ENCODE peak calls at places on chromosome 3, in four cellular contexts. M, H, N and P are unnamed samples. For H3K79me2 and H3K79me1, the result is how much of the 10 kb centered on the place peaks cover.

GRCh38 chr3:158672293-158673176 is at the start of gene LXN:
- DNase-seq in M (peak), H (peak), N (peak), P (peak)

GRCh38 chr3:119898478-119899177 is 116.7 kb downstream of the NR1I2 start:
- DNase-seq in H (peak), M (no peak), N (no peak), P (no peak)

GRCh38 chr3:138726966-138727365 is 107.8 kb downstream of the PIK3CB start:
- DNase-seq in N (no peak), H (no peak), M (no peak), P (no peak)

GRCh38 chr3:168026764-168027163 is 69.0 kb downstream of the GOLIM4 start:
- DNase-seq in H (no peak), N (no peak), M (no peak), P (no peak)

GRCh38 chr3:32453346-32453745 is 49.3 kb downstream of the CMTM6 start:
- DNase-seq in N (no peak), H (no peak), M (no peak), P (no peak)

GRCh38 chr3:33144433-33144832 is 30.6 kb downstream of the CRTAP start:
- DNase-seq in H (no peak), N (peak), M (peak), P (peak)

GRCh38 chr3:126475411-126476114 is at the start of gene ZXDC:
- DNase-seq in H (peak), M (peak), N (peak), P (peak)

GRCh38 chr3:187960820-187961219 is 193.1 kb upstream of the LPP start:
- DNase-seq in N (no peak), H (no peak), M (no peak), P (no peak)

GRCh38 chr3:88824646-88825303 is 282.6 kb upstream of the EPHA3 start:
- DNase-seq in M (no peak), H (no peak), N (no peak), P (no peak)

GRCh38 chr3:89098173-89098572 is 9.2 kb upstream of the EPHA3 start:
- DNase-seq in N (no peak), M (no peak), H (no peak), P (peak)

GRCh38 chr3:63993653-63994079 is 29.6 kb downstream of the PSMD6 start:
- DNase-seq in N (peak), H (peak), M (peak), P (peak)

GRCh38 chr3:115154611-115155010 is 7.5 kb upstream of the ZBTB20 start:
- DNase-seq in H (no peak), N (no peak), M (no peak), P (no peak)

GRCh38 chr3:101212740-101213139 is 107.6 kb downstream of the IMPG2 start:
- DNase-seq in N (no peak), M (no peak), H (no peak), P (no peak)

GRCh38 chr3:13219077-13219901 is 146.1 kb upstream of the IQSEC1 start:
- DNase-seq in H (no peak), N (no peak), M (no peak), P (no peak)

GRCh38 chr3:64445318-64446300 is 220.3 kb upstream of the PRICKLE2 start:
- DNase-seq in M (peak), H (no peak), N (peak), P (peak)

GRCh38 chr3:66499881-66500574 is 794 bp downstream of the LRIG1 start:
- DNase-seq in M (no peak), H (no peak), N (no peak), P (no peak)

GRCh38 chr3:113148307-113148703 is 63.1 kb upstream of the BOC start:
- DNase-seq in H (no peak), M (no peak), N (no peak), P (no peak)

GRCh38 chr3:106261915-106262683 is 393.3 kb upstream of the CBLB start:
- DNase-seq in H (peak), N (no peak), M (no peak), P (no peak)

GRCh38 chr3:139764069-139764905 is 86.5 kb upstream of the NMNAT3 start:
- DNase-seq in H (peak), M (no peak), N (no peak), P (no peak)

GRCh38 chr3:11037241-11037873 is 44.8 kb downstream of the SLC6A1 start:
- DNase-seq in N (no peak), H (no peak), M (no peak), P (no peak)

GRCh38 chr3:61868499-61868898 is 307.1 kb downstream of the PTPRG start:
- DNase-seq in H (no peak), M (no peak), N (no peak), P (no peak)

GRCh38 chr3:195010551-195011100 is 260.3 kb downstream of the XXYLT1 start:
- DNase-seq in N (no peak), M (no peak), H (no peak), P (no peak)

DNA sequence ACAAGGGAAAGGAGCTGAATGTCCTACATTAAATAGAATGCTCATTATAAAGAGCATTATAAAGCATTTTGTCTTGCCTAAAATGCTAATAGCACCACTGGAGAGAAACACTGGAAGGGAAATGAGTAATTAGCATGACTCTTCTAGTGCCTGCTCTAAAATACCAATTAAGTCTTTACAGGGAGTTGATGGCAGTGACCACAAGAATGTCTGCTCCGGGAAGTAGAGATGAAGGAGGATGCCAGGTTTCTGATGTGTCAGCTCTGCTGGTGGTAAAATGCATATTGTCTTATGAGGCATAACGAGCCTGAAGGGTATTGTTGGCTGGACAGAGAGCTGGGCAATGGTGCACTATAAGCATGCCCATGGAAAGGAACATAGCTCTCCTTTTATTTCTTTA is 49.5 kb downstream of the MYLK start:
- DNase-seq in M (no peak), H (no peak), N (no peak), P (no peak)
- H3K4me2 ChIP-seq in M (no peak), H (no peak), N (no peak), P (no peak)

DNA sequence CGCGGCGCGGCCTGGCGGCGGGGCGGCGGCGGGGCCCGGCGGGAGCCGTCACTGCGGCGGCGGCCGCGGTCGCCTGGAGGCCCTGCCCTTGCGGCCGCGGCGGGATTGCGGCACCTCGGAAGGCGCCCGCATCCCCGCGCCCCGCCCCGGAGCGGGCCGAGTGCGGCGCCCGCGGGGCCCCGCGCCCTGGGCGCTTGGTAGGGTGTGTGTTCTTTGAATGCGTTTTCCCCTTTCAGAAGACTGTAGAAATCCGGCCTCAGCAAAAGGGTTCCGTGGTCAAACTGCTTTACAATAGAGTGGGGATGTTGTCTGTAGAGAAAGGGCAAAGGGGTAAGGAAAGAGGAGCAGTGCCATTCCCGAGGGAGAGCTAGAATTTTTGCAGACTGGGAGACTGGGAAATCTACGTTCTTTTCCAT is 554 bp downstream of the SNRK start:
- DNase-seq in H (peak), M (no peak), N (no peak), P (peak)
- H3K79me2 ChIP-seq in H (under half), M (under half), N (under half), P (under half)

GRCh38 chr3:169953462-169954141 is 13.0 kb upstream of the SEC62 start:
- DNase-seq in H (no peak), N (no peak), M (no peak), P (no peak)
- H3K79me1 ChIP-seq in H (under half), N (under half), M (under half), P (under half)

GRCh38 chr3:14389133-14390115 is 13.0 kb upstream of the SLC6A6 start:
- DNase-seq in N (no peak), H (no peak), M (no peak), P (no peak)
- H3K4me2 ChIP-seq in N (no peak), H (no peak), M (no peak), P (no peak)

DNA sequence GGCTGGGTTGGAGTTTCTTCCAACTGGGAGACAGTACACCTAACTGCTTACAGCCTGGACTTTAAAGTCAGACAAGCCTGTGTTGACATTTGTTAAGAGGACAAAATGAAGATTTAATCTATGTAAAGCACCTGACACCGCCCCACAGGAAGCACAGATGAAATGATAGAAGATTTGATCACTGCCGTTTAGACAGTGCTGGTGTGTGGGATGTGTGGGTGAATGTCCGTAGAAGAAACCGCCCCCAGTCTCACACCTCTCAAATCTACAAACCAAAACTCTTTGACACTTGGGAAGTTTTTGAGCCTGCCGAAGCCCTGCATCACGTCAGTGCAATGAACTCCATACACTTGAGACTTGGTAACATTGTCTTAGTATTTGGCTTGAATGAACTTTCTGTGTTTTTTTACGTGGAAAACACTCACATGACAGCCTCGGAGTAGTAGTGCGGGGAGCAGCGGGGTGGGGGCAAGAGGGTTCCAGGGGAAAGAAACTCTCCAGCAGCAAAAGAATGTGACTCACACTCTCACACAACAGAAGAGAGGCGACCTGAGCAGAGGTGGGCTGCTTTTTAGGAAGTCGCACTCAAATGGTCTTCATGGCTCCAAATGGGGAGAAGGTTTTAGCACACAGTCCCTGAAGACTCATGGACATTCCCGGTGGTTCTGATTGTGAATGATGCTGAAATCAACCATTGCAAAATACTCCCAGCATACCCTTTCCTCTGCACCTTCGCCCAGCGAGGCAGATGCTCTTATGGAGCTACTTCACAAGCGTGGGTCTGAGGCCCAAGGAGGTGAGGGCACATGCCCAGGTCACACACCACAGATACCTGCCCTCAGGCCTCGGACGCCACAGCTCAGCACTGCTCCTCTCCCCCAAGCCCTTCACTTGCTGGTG is 79.2 kb downstream of the SRGAP3 start:
- DNase-seq in N (no peak), M (no peak), H (no peak), P (peak)
- H3K79me2 ChIP-seq in N (under half), M (under half), H (under half), P (under half)

GRCh38 chr3:123813876-123814275 is 70.3 kb downstream of the MYLK start:
- DNase-seq in H (no peak), M (no peak), N (no peak), P (no peak)

GRCh38 chr3:123807820-123808219 is 76.3 kb downstream of the MYLK start:
- DNase-seq in N (no peak), H (no peak), M (no peak), P (peak)

GRCh38 chr3:123808812-123809211 is 75.3 kb downstream of the MYLK start:
- DNase-seq in N (no peak), M (no peak), H (no peak), P (no peak)

GRCh38 chr3:123805504-123805903 is 78.6 kb downstream of the MYLK start:
- DNase-seq in H (no peak), M (no peak), N (no peak), P (no peak)

GRCh38 chr3:123809597-123809996 is 74.5 kb downstream of the MYLK start:
- DNase-seq in N (no peak), H (no peak), M (no peak), P (no peak)
- H3K79me1 ChIP-seq in N (under half), H (under half), M (under half), P (under half)

GRCh38 chr3:52609316-52609815 is 73.0 kb downstream of the UQCC5 start:
- DNase-seq in N (no peak), M (no peak), H (no peak), P (peak)

GRCh38 chr3:52608337-52608736 is 71.9 kb downstream of the UQCC5 start:
- DNase-seq in N (no peak), H (no peak), M (no peak), P (no peak)

DNA sequence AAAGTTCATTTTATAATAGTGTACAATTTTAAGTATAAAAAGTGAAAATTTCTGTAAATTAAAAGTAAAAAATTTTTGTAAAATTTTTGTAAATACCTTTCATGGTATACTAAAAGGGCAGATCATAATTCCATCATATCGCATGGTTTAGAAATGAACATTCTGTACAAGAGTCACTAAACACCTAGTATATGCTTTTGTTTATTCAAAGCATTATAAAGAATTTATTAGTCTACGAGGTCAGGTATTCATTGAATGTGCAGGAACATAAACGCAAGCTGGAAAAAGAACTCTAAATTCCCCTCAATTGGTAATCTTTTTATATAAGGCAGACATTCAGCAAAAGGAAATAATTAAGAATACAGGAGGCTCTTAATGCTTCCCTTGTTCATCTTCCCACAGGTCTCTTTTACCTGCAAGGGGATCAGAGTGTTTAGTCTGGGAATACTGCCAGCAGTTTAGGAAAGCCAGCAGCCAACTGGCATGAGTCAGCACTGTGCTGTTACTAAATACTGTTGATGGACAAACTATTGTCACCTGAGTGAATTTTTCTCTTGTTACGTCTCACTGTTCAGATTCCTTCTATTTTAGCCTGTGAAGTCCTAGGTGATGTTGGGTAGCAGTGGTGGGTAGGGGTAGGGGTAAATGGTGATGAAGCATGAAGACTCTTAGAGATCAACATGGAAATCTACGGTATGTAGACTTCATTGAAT is 70.1 kb downstream of the UQCC5 start:
- DNase-seq in N (no peak), H (peak), M (no peak), P (peak)
- H3K4me2 ChIP-seq in N (no peak), H (no peak), M (no peak), P (no peak)